ENCODE peak calls at places on chromosomes 3 and 15, in six cellular contexts. One of them, this sample, is unnamed.

GRCh38 chr3:81245043-81245442 is 516.4 kb downstream of the GBE1 start:
- DNase-seq in retina: no peak
- DNase-seq in naive thymus-derived CD8-positive, alpha-beta T cell: no peak
- DNase-seq in stimulated activated CD8-positive, alpha-beta memory T cell treated with anti-CD3 and anti-CD28 coated beads, Interleukin-4, amount 100 ng/mL, for 24 hours: no peak
- DNase-seq in endothelial cell: no peak
- DNase-seq in skeletal muscle cell: peak; percentile 61
- DNase-seq in this sample: no peak

GRCh38 chr3:99325407-99325806 is 313.0 kb upstream of the COL8A1 start:
- DNase-seq in retina: no peak
- DNase-seq in naive thymus-derived CD8-positive, alpha-beta T cell: no peak
- DNase-seq in stimulated activated CD8-positive, alpha-beta memory T cell treated with anti-CD3 and anti-CD28 coated beads, Interleukin-4, amount 100 ng/mL, for 24 hours: no peak
- DNase-seq in endothelial cell: no peak
- DNase-seq in skeletal muscle cell: peak; percentile 60
- DNase-seq in this sample: no peak

GRCh38 chr15:70632981-70633380 is 130.4 kb downstream of the UACA start:
- DNase-seq in retina: no peak
- DNase-seq in naive thymus-derived CD8-positive, alpha-beta T cell: no peak
- DNase-seq in stimulated activated CD8-positive, alpha-beta memory T cell treated with anti-CD3 and anti-CD28 coated beads, Interleukin-4, amount 100 ng/mL, for 24 hours: no peak
- DNase-seq in endothelial cell: no peak
- DNase-seq in skeletal muscle cell: no peak
- DNase-seq in this sample: no peak

GRCh38 chr3:172464306-172464705 is 16.1 kb upstream of the GHSR start:
- DNase-seq in retina: no peak
- DNase-seq in naive thymus-derived CD8-positive, alpha-beta T cell: no peak
- DNase-seq in stimulated activated CD8-positive, alpha-beta memory T cell treated with anti-CD3 and anti-CD28 coated beads, Interleukin-4, amount 100 ng/mL, for 24 hours: no peak
- DNase-seq in endothelial cell: no peak
- DNase-seq in skeletal muscle cell: no peak
- DNase-seq in this sample: no peak

GRCh38 chr3:150370129-150370602 is 37.9 kb upstream of the TSC22D2 start:
- DNase-seq in retina: peak; percentile 67
- DNase-seq in naive thymus-derived CD8-positive, alpha-beta T cell: no peak
- DNase-seq in stimulated activated CD8-positive, alpha-beta memory T cell treated with anti-CD3 and anti-CD28 coated beads, Interleukin-4, amount 100 ng/mL, for 24 hours: no peak
- DNase-seq in endothelial cell: no peak
- DNase-seq in skeletal muscle cell: peak; percentile 88
- DNase-seq in this sample: peak; percentile 19

GRCh38 chr3:113536627-113537101 is 4.3 kb downstream of the SIDT1 start:
- DNase-seq in retina: no peak
- DNase-seq in naive thymus-derived CD8-positive, alpha-beta T cell: no peak
- DNase-seq in stimulated activated CD8-positive, alpha-beta memory T cell treated with anti-CD3 and anti-CD28 coated beads, Interleukin-4, amount 100 ng/mL, for 24 hours: no peak
- DNase-seq in endothelial cell: no peak
- DNase-seq in skeletal muscle cell: peak; percentile 35
- DNase-seq in this sample: no peak

GRCh38 chr3:142912440-142913172 is 23.7 kb upstream of the PCOLCE2 start:
- DNase-seq in retina: no peak
- DNase-seq in naive thymus-derived CD8-positive, alpha-beta T cell: no peak
- DNase-seq in stimulated activated CD8-positive, alpha-beta memory T cell treated with anti-CD3 and anti-CD28 coated beads, Interleukin-4, amount 100 ng/mL, for 24 hours: no peak
- DNase-seq in endothelial cell: no peak
- DNase-seq in skeletal muscle cell: no peak
- DNase-seq in this sample: no peak

GRCh38 chr3:190225186-190225692 is 97.0 kb downstream of the CLDN1 start:
- DNase-seq in retina: peak; percentile 38
- DNase-seq in naive thymus-derived CD8-positive, alpha-beta T cell: no peak
- DNase-seq in stimulated activated CD8-positive, alpha-beta memory T cell treated with anti-CD3 and anti-CD28 coated beads, Interleukin-4, amount 100 ng/mL, for 24 hours: no peak
- DNase-seq in endothelial cell: no peak
- DNase-seq in skeletal muscle cell: no peak
- DNase-seq in this sample: no peak

GRCh38 chr3:84958495-84959469 is at the start of gene CADM2:
- DNase-seq in retina: peak; percentile 93
- DNase-seq in naive thymus-derived CD8-positive, alpha-beta T cell: peak; percentile 79
- DNase-seq in stimulated activated CD8-positive, alpha-beta memory T cell treated with anti-CD3 and anti-CD28 coated beads, Interleukin-4, amount 100 ng/mL, for 24 hours: peak; percentile 54
- DNase-seq in endothelial cell: peak; percentile 89
- DNase-seq in skeletal muscle cell: peak; percentile 36
- DNase-seq in this sample: peak; percentile 95

GRCh38 chr15:40904552-40905201 is 10.4 kb downstream of the VPS18 start:
- DNase-seq in retina: no peak
- DNase-seq in naive thymus-derived CD8-positive, alpha-beta T cell: peak; percentile 58
- DNase-seq in stimulated activated CD8-positive, alpha-beta memory T cell treated with anti-CD3 and anti-CD28 coated beads, Interleukin-4, amount 100 ng/mL, for 24 hours: no peak
- DNase-seq in endothelial cell: no peak
- DNase-seq in skeletal muscle cell: no peak
- DNase-seq in this sample: no peak

GRCh38 chr3:33063651-33064051 is 33.3 kb downstream of the GLB1 start:
- DNase-seq in retina: no peak
- DNase-seq in naive thymus-derived CD8-positive, alpha-beta T cell: no peak
- DNase-seq in stimulated activated CD8-positive, alpha-beta memory T cell treated with anti-CD3 and anti-CD28 coated beads, Interleukin-4, amount 100 ng/mL, for 24 hours: peak; percentile 41
- DNase-seq in endothelial cell: no peak
- DNase-seq in skeletal muscle cell: peak; percentile 16
- DNase-seq in this sample: no peak

GRCh38 chr15:92663250-92663951 is 7.8 kb upstream of the FAM174B start:
- DNase-seq in retina: no peak
- DNase-seq in naive thymus-derived CD8-positive, alpha-beta T cell: no peak
- DNase-seq in stimulated activated CD8-positive, alpha-beta memory T cell treated with anti-CD3 and anti-CD28 coated beads, Interleukin-4, amount 100 ng/mL, for 24 hours: no peak
- DNase-seq in endothelial cell: no peak
- DNase-seq in skeletal muscle cell: no peak
- DNase-seq in this sample: no peak

GRCh38 chr3:12049675-12050074 is 45.5 kb downstream of the SYN2 start:
- DNase-seq in retina: no peak
- DNase-seq in naive thymus-derived CD8-positive, alpha-beta T cell: no peak
- DNase-seq in stimulated activated CD8-positive, alpha-beta memory T cell treated with anti-CD3 and anti-CD28 coated beads, Interleukin-4, amount 100 ng/mL, for 24 hours: no peak
- DNase-seq in endothelial cell: no peak
- DNase-seq in skeletal muscle cell: no peak
- DNase-seq in this sample: peak; percentile 6

GRCh38 chr3:158713094-158713499 is 19.2 kb downstream of the RARRES1 start:
- DNase-seq in retina: peak; percentile 28
- DNase-seq in naive thymus-derived CD8-positive, alpha-beta T cell: no peak
- DNase-seq in stimulated activated CD8-positive, alpha-beta memory T cell treated with anti-CD3 and anti-CD28 coated beads, Interleukin-4, amount 100 ng/mL, for 24 hours: no peak
- DNase-seq in endothelial cell: peak; percentile 37
- DNase-seq in skeletal muscle cell: no peak
- DNase-seq in this sample: no peak

GRCh38 chr3:194316918-194317317 is 34.2 kb downstream of the CPN2 start:
- DNase-seq in retina: no peak
- DNase-seq in naive thymus-derived CD8-positive, alpha-beta T cell: no peak
- DNase-seq in stimulated activated CD8-positive, alpha-beta memory T cell treated with anti-CD3 and anti-CD28 coated beads, Interleukin-4, amount 100 ng/mL, for 24 hours: no peak
- DNase-seq in endothelial cell: no peak
- DNase-seq in skeletal muscle cell: no peak
- DNase-seq in this sample: no peak

GRCh38 chr3:49841126-49841525 is 15.2 kb downstream of the TRAIP start:
- DNase-seq in retina: no peak
- DNase-seq in naive thymus-derived CD8-positive, alpha-beta T cell: no peak
- DNase-seq in stimulated activated CD8-positive, alpha-beta memory T cell treated with anti-CD3 and anti-CD28 coated beads, Interleukin-4, amount 100 ng/mL, for 24 hours: no peak
- DNase-seq in endothelial cell: peak; percentile 64
- DNase-seq in skeletal muscle cell: no peak
- DNase-seq in this sample: peak; percentile 26

GRCh38 chr15:83204697-83205096 is 2.9 kb downstream of the HDGFL3 start:
- DNase-seq in retina: no peak
- DNase-seq in naive thymus-derived CD8-positive, alpha-beta T cell: no peak
- DNase-seq in stimulated activated CD8-positive, alpha-beta memory T cell treated with anti-CD3 and anti-CD28 coated beads, Interleukin-4, amount 100 ng/mL, for 24 hours: no peak
- DNase-seq in endothelial cell: no peak
- DNase-seq in skeletal muscle cell: no peak
- DNase-seq in this sample: no peak

GRCh38 chr3:169071003-169071402 is 592.5 kb downstream of the MECOM start:
- DNase-seq in retina: no peak
- DNase-seq in naive thymus-derived CD8-positive, alpha-beta T cell: no peak
- DNase-seq in stimulated activated CD8-positive, alpha-beta memory T cell treated with anti-CD3 and anti-CD28 coated beads, Interleukin-4, amount 100 ng/mL, for 24 hours: no peak
- DNase-seq in endothelial cell: no peak
- DNase-seq in skeletal muscle cell: no peak
- DNase-seq in this sample: no peak

GRCh38 chr3:101703169-101703568 is 16.7 kb upstream of the RPL24 start:
- DNase-seq in retina: no peak
- DNase-seq in naive thymus-derived CD8-positive, alpha-beta T cell: no peak
- DNase-seq in stimulated activated CD8-positive, alpha-beta memory T cell treated with anti-CD3 and anti-CD28 coated beads, Interleukin-4, amount 100 ng/mL, for 24 hours: no peak
- DNase-seq in endothelial cell: no peak
- DNase-seq in skeletal muscle cell: no peak
- DNase-seq in this sample: no peak

GRCh38 chr3:101119535-101119934 is 126.3 kb upstream of the ABI3BP start:
- DNase-seq in retina: no peak
- DNase-seq in naive thymus-derived CD8-positive, alpha-beta T cell: no peak
- DNase-seq in stimulated activated CD8-positive, alpha-beta memory T cell treated with anti-CD3 and anti-CD28 coated beads, Interleukin-4, amount 100 ng/mL, for 24 hours: no peak
- DNase-seq in endothelial cell: no peak
- DNase-seq in skeletal muscle cell: peak; percentile 52
- DNase-seq in this sample: no peak

GRCh38 chr15:87038404-87038803 is 958.7 kb downstream of the AGBL1 start:
- DNase-seq in retina: no peak
- DNase-seq in naive thymus-derived CD8-positive, alpha-beta T cell: no peak
- DNase-seq in stimulated activated CD8-positive, alpha-beta memory T cell treated with anti-CD3 and anti-CD28 coated beads, Interleukin-4, amount 100 ng/mL, for 24 hours: no peak
- DNase-seq in endothelial cell: peak; percentile 7
- DNase-seq in skeletal muscle cell: no peak
- DNase-seq in this sample: peak; percentile 1

GRCh38 chr15:66042624-66043023 is 173.3 kb downstream of the RAB11A start:
- DNase-seq in retina: no peak
- DNase-seq in naive thymus-derived CD8-positive, alpha-beta T cell: no peak
- DNase-seq in stimulated activated CD8-positive, alpha-beta memory T cell treated with anti-CD3 and anti-CD28 coated beads, Interleukin-4, amount 100 ng/mL, for 24 hours: no peak
- DNase-seq in endothelial cell: no peak
- DNase-seq in skeletal muscle cell: no peak
- DNase-seq in this sample: no peak

GRCh38 chr15:58165661-58166060 is 27.5 kb downstream of the AQP9 start:
- DNase-seq in retina: no peak
- DNase-seq in naive thymus-derived CD8-positive, alpha-beta T cell: no peak
- DNase-seq in stimulated activated CD8-positive, alpha-beta memory T cell treated with anti-CD3 and anti-CD28 coated beads, Interleukin-4, amount 100 ng/mL, for 24 hours: no peak
- DNase-seq in endothelial cell: no peak
- DNase-seq in skeletal muscle cell: no peak
- DNase-seq in this sample: no peak

GRCh38 chr3:58392191-58392590 is 41.4 kb downstream of the PDHB start:
- DNase-seq in retina: no peak
- DNase-seq in naive thymus-derived CD8-positive, alpha-beta T cell: no peak
- DNase-seq in stimulated activated CD8-positive, alpha-beta memory T cell treated with anti-CD3 and anti-CD28 coated beads, Interleukin-4, amount 100 ng/mL, for 24 hours: no peak
- DNase-seq in endothelial cell: no peak
- DNase-seq in skeletal muscle cell: no peak
- DNase-seq in this sample: no peak

GRCh38 chr3:181458857-181459256 is 252.9 kb upstream of the SOX2 start:
- DNase-seq in retina: no peak
- DNase-seq in naive thymus-derived CD8-positive, alpha-beta T cell: no peak
- DNase-seq in stimulated activated CD8-positive, alpha-beta memory T cell treated with anti-CD3 and anti-CD28 coated beads, Interleukin-4, amount 100 ng/mL, for 24 hours: no peak
- DNase-seq in endothelial cell: no peak
- DNase-seq in skeletal muscle cell: no peak
- DNase-seq in this sample: no peak

GRCh38 chr3:2452249-2452648 is 353.6 kb downstream of the CNTN4 start:
- DNase-seq in retina: peak; percentile 33
- DNase-seq in naive thymus-derived CD8-positive, alpha-beta T cell: no peak
- DNase-seq in stimulated activated CD8-positive, alpha-beta memory T cell treated with anti-CD3 and anti-CD28 coated beads, Interleukin-4, amount 100 ng/mL, for 24 hours: no peak
- DNase-seq in endothelial cell: no peak
- DNase-seq in skeletal muscle cell: no peak
- DNase-seq in this sample: no peak

GRCh38 chr3:16485024-16485992 is 28.2 kb downstream of the RFTN1 start:
- DNase-seq in retina: no peak
- DNase-seq in naive thymus-derived CD8-positive, alpha-beta T cell: no peak
- DNase-seq in stimulated activated CD8-positive, alpha-beta memory T cell treated with anti-CD3 and anti-CD28 coated beads, Interleukin-4, amount 100 ng/mL, for 24 hours: no peak
- DNase-seq in endothelial cell: no peak
- DNase-seq in skeletal muscle cell: no peak
- DNase-seq in this sample: no peak

GRCh38 chr3:72144773-72145505 is 360.0 kb upstream of the PROK2 start:
- DNase-seq in retina: no peak
- DNase-seq in naive thymus-derived CD8-positive, alpha-beta T cell: no peak
- DNase-seq in stimulated activated CD8-positive, alpha-beta memory T cell treated with anti-CD3 and anti-CD28 coated beads, Interleukin-4, amount 100 ng/mL, for 24 hours: no peak
- DNase-seq in endothelial cell: peak; percentile 15
- DNase-seq in skeletal muscle cell: no peak
- DNase-seq in this sample: no peak

GRCh38 chr3:99505646-99506269 is 132.6 kb upstream of the COL8A1 start:
- DNase-seq in retina: no peak
- DNase-seq in naive thymus-derived CD8-positive, alpha-beta T cell: no peak
- DNase-seq in stimulated activated CD8-positive, alpha-beta memory T cell treated with anti-CD3 and anti-CD28 coated beads, Interleukin-4, amount 100 ng/mL, for 24 hours: no peak
- DNase-seq in endothelial cell: no peak
- DNase-seq in skeletal muscle cell: peak; percentile 91
- DNase-seq in this sample: no peak

GRCh38 chr3:13879946-13880810 is at the start of gene WNT7A:
- DNase-seq in retina: peak; percentile 86
- DNase-seq in naive thymus-derived CD8-positive, alpha-beta T cell: peak; percentile 81
- DNase-seq in stimulated activated CD8-positive, alpha-beta memory T cell treated with anti-CD3 and anti-CD28 coated beads, Interleukin-4, amount 100 ng/mL, for 24 hours: no peak
- DNase-seq in endothelial cell: peak; percentile 80
- DNase-seq in skeletal muscle cell: no peak
- DNase-seq in this sample: peak; percentile 80

GRCh38 chr3:188157971-188158370 is 4.0 kb downstream of the LPP start:
- DNase-seq in retina: no peak
- DNase-seq in naive thymus-derived CD8-positive, alpha-beta T cell: no peak
- DNase-seq in stimulated activated CD8-positive, alpha-beta memory T cell treated with anti-CD3 and anti-CD28 coated beads, Interleukin-4, amount 100 ng/mL, for 24 hours: no peak
- DNase-seq in endothelial cell: no peak
- DNase-seq in skeletal muscle cell: no peak
- DNase-seq in this sample: no peak

GRCh38 chr15:59166601-59167265 is 39.9 kb upstream of the LDHAL6B start:
- DNase-seq in retina: no peak
- DNase-seq in naive thymus-derived CD8-positive, alpha-beta T cell: no peak
- DNase-seq in stimulated activated CD8-positive, alpha-beta memory T cell treated with anti-CD3 and anti-CD28 coated beads, Interleukin-4, amount 100 ng/mL, for 24 hours: no peak
- DNase-seq in endothelial cell: no peak
- DNase-seq in skeletal muscle cell: no peak
- DNase-seq in this sample: no peak

GRCh38 chr3:107604057-107604802 is 81.5 kb downstream of the BBX start:
- DNase-seq in retina: no peak
- DNase-seq in naive thymus-derived CD8-positive, alpha-beta T cell: no peak
- DNase-seq in stimulated activated CD8-positive, alpha-beta memory T cell treated with anti-CD3 and anti-CD28 coated beads, Interleukin-4, amount 100 ng/mL, for 24 hours: no peak
- DNase-seq in endothelial cell: no peak
- DNase-seq in skeletal muscle cell: peak; percentile 36
- DNase-seq in this sample: no peak